ENCODE peak calls at places on chromosomes 11 and 22, in seven cellular contexts. A is M059J, G is substantia nigra, O is hepatocyte, C is A549, F is endothelial cell of umbilical vein, Y is GDM1. D is an unnamed sample.

GRCh38 chr11:47966621-47967020 is 13.7 kb upstream of the PTPRJ start:
- DNase-seq in G (no peak), Y (no peak), C (no peak), O (no peak), F (no peak), A (peak), D (no peak)

GRCh38 chr22:22811016-22812009 is 76.3 kb upstream of the IGLL5 start:
- DNase-seq in G (no peak), F (no peak), A (no peak), Y (no peak), C (no peak), O (no peak), D (no peak)

GRCh38 chr11:404551-405264 is 10.1 kb downstream of the SIGIRR start:
- DNase-seq in F (no peak), G (no peak), A (no peak), Y (no peak), O (no peak), C (no peak), D (no peak)

GRCh38 chr22:42967933-42968332 is 47.0 kb downstream of the PACSIN2 start:
- DNase-seq in F (no peak), O (no peak), G (no peak), Y (no peak), C (no peak), A (no peak), D (no peak)

GRCh38 chr11:27213232-27213660 is 149.8 kb downstream of the CCDC34 start:
- DNase-seq in O (peak), A (peak), F (peak), C (no peak), G (no peak), Y (no peak), D (peak)

GRCh38 chr11:45646275-45646970 is 19.0 kb downstream of the CHST1 start:
- DNase-seq in C (no peak), G (no peak), Y (no peak), F (peak), A (peak), O (no peak), D (no peak)

GRCh38 chr11:86577663-86578636 is 94.5 kb downstream of the ME3 start:
- DNase-seq in Y (no peak), G (no peak), F (peak), A (peak), O (peak), C (peak), D (peak)

GRCh38 chr11:72836111-72836510 is 21.9 kb downstream of the ATG16L2 start:
- DNase-seq in G (no peak), C (no peak), Y (no peak), O (no peak), A (no peak), F (peak), D (no peak)

GRCh38 chr22:30324008-30324730 is 2.6 kb downstream of the TBC1D10A start:
- DNase-seq in O (no peak), Y (peak), C (no peak), A (no peak), G (no peak), F (no peak), D (no peak)

GRCh38 chr11:126048198-126048597 is 14.5 kb downstream of the CDON start:
- DNase-seq in C (no peak), O (no peak), A (no peak), G (no peak), Y (no peak), F (peak), D (no peak)

GRCh38 chr11:120012245-120012644 is 125.7 kb downstream of the TRIM29 start:
- DNase-seq in Y (no peak), F (no peak), G (no peak), A (no peak), O (no peak), C (no peak), D (no peak)

GRCh38 chr22:24427500-24428164 is at the start of gene ADORA2A:
- DNase-seq in G (no peak), C (no peak), O (no peak), A (no peak), Y (no peak), F (no peak), D (no peak)

GRCh38 chr22:42969348-42969975 is 45.5 kb downstream of the PACSIN2 start:
- DNase-seq in O (no peak), A (no peak), Y (no peak), G (no peak), C (no peak), F (no peak), D (no peak)

GRCh38 chr22:20437253-20438065 is at the start of gene SCARF2:
- DNase-seq in O (peak), C (no peak), F (peak), G (no peak), Y (no peak), A (peak), D (no peak)

GRCh38 chr11:114970908-114971645 is 292.8 kb downstream of the NXPE2 start:
- DNase-seq in O (no peak), Y (no peak), A (no peak), G (no peak), C (no peak), F (no peak), D (no peak)

GRCh38 chr11:116990811-116991210 is 107.4 kb downstream of the SIK3 start:
- DNase-seq in A (no peak), F (no peak), C (no peak), Y (no peak), O (no peak), G (no peak), D (no peak)

GRCh38 chr11:71451596-71452353 is 1.2 kb upstream of the NADSYN1 start:
- DNase-seq in Y (no peak), F (no peak), A (no peak), O (peak), G (no peak), C (no peak), D (no peak)

GRCh38 chr11:3123316-3123715 is 41.8 kb downstream of the OSBPL5 start:
- DNase-seq in O (no peak), G (no peak), C (no peak), A (no peak), Y (no peak), F (no peak), D (no peak)

GRCh38 chr11:75471134-75471943 is 38.3 kb upstream of the KLHL35 start:
- DNase-seq in Y (no peak), A (no peak), F (no peak), O (no peak), C (no peak), G (no peak), D (no peak)

GRCh38 chr22:22576244-22576988 is 17.4 kb upstream of the PRAME start:
- DNase-seq in C (peak), O (peak), A (peak), Y (no peak), G (no peak), F (peak), D (no peak)

GRCh38 chr11:65498042-65498726 is 661 bp upstream of the MALAT1 start:
- DNase-seq in O (peak), C (no peak), Y (peak), F (no peak), A (peak), G (no peak), D (no peak)

GRCh38 chr11:13861411-13861810 is 101.1 kb upstream of the SPON1 start:
- DNase-seq in A (no peak), O (no peak), Y (no peak), C (no peak), F (no peak), G (no peak), D (no peak)

GRCh38 chr11:70637949-70638598 is 239.7 kb downstream of the CTTN start:
- DNase-seq in C (no peak), A (no peak), F (no peak), G (peak), Y (no peak), O (no peak), D (no peak)

GRCh38 chr11:96215826-96216225 is 127.2 kb downstream of the MAML2 start:
- DNase-seq in C (no peak), O (no peak), Y (no peak), F (peak), G (no peak), A (no peak), D (no peak)

GRCh38 chr22:29348956-29349355 is 33.5 kb upstream of the RASL10A start:
- DNase-seq in A (peak), O (no peak), F (no peak), G (no peak), Y (no peak), C (no peak), D (no peak)

GRCh38 chr11:41146326-41146725 is 313.1 kb downstream of the LRRC4C start:
- DNase-seq in G (no peak), O (no peak), Y (no peak), C (no peak), F (no peak), A (no peak), D (no peak)

GRCh38 chr22:38649841-38650522 is 6.2 kb downstream of the FAM227A start:
- DNase-seq in F (no peak), A (no peak), C (no peak), O (no peak), Y (no peak), G (no peak), D (no peak)

GRCh38 chr11:109940816-109941215 is 152.4 kb upstream of the ZC3H12C start:
- DNase-seq in F (peak), A (peak), G (no peak), C (peak), O (peak), Y (no peak), D (no peak)

GRCh38 chr11:114233755-114234154 is 62.4 kb upstream of the NNMT start:
- DNase-seq in A (no peak), G (no peak), O (peak), F (no peak), C (no peak), Y (no peak), D (no peak)

GRCh38 chr22:37256075-37256726 is 12.1 kb upstream of the RAC2 start:
- DNase-seq in Y (no peak), O (no peak), G (no peak), A (no peak), F (no peak), C (no peak), D (no peak)

GRCh38 chr11:62988281-62988680 is 3.5 kb upstream of the SLC22A6 start:
- DNase-seq in A (no peak), F (no peak), C (no peak), Y (no peak), O (no peak), G (no peak), D (no peak)

GRCh38 chr22:30602049-30602448 is 4.9 kb upstream of the TCN2 start:
- DNase-seq in G (no peak), O (peak), C (no peak), Y (no peak), F (peak), A (peak), D (no peak)

GRCh38 chr11:2071748-2072385 is 67.3 kb downstream of the IGF2 start:
- DNase-seq in O (no peak), G (no peak), A (no peak), F (no peak), Y (no peak), C (no peak), D (no peak)

GRCh38 chr22:17472886-17473285 is 90.4 kb upstream of the SLC25A18 start:
- DNase-seq in Y (no peak), O (no peak), F (no peak), G (no peak), A (no peak), C (no peak), D (no peak)

GRCh38 chr11:129973068-129973467 is 29.6 kb downstream of the PRDM10 start:
- DNase-seq in G (no peak), Y (no peak), C (no peak), F (no peak), A (no peak), O (no peak), D (no peak)

D was measured in pulmonary artery endothelial cell.